ENCODE peak calls at places on chromosomes 5 and 9, in eight cellular contexts. P, F, B, M, X, L, S and U are unnamed samples.

GRCh38 chr5:157558089-157558595 is 17.4 kb downstream of the ADAM19 start:
- DNase-seq in X (no peak), S (peak; percentile 63), P (no peak), F (no peak), B (peak; percentile 65), L (no peak), M (no peak), U (no peak)

GRCh38 chr9:99873531-99873930 is 32.9 kb upstream of the STX17 start:
- DNase-seq in L (no peak), S (no peak), P (no peak), X (no peak), F (no peak), M (no peak), B (peak; percentile 45), U (no peak)

GRCh38 chr5:173412151-173412550 is 83.9 kb upstream of the STC2 start:
- DNase-seq in L (no peak), P (no peak), S (no peak), F (no peak), B (no peak), X (no peak), M (no peak), U (no peak)

GRCh38 chr5:108113950-108114349 is 267.9 kb downstream of the FBXL17 start:
- DNase-seq in S (no peak), F (no peak), L (no peak), B (no peak), M (no peak), P (no peak), X (no peak), U (no peak)

GRCh38 chr5:150302301-150303069 is at the start of gene ARSI:
- DNase-seq in X (no peak), F (no peak), M (no peak), P (no peak), S (no peak), B (no peak), L (no peak), U (no peak)

GRCh38 chr5:89929834-89930233 is 479.7 kb downstream of the CETN3 start:
- DNase-seq in P (no peak), L (no peak), S (no peak), M (no peak), X (no peak), B (peak; percentile 12), F (no peak), U (no peak)

GRCh38 chr5:31688515-31689092 is 49.7 kb downstream of the PDZD2 start:
- DNase-seq in M (no peak), P (no peak), L (no peak), B (no peak), S (no peak), X (no peak), F (no peak), U (no peak)

GRCh38 chr9:4490705-4491620 is 695 bp downstream of the SLC1A1 start:
- DNase-seq in M (peak; percentile 67), X (no peak), F (peak; percentile 8), S (no peak), B (no peak), P (no peak), L (peak; percentile 6), U (no peak)